ENCODE peak calls at places on chromosomes 13 and 19, in nine cellular contexts. One of them, this sample, is unnamed.
A peak's percentile ranks its signal among the peaks of the same experiment; 100 is the strongest.

GRCh38 chr13:113766035-113766800 is 7.2 kb downstream of the TMEM255B start:
- DNase-seq in A549: no peak
- DNase-seq in WERI-Rb-1: no peak
- DNase-seq in nephron progenitor cell: no peak
- DNase-seq in progenitor cell of endocrine pancreas: no peak
- DNase-seq in transverse colon: no peak
- DNase-seq in fibroblast of the aortic adventitia: no peak
- DNase-seq in heart left ventricle: peak; percentile 63
- DNase-seq in heart right ventricle: no peak
- DNase-seq in this sample: no peak

GRCh38 chr13:32878172-32878571 is 138.1 kb upstream of the KL start:
- DNase-seq in A549: peak; percentile 25
- DNase-seq in WERI-Rb-1: no peak
- DNase-seq in nephron progenitor cell: no peak
- DNase-seq in progenitor cell of endocrine pancreas: no peak
- DNase-seq in transverse colon: no peak
- DNase-seq in fibroblast of the aortic adventitia: peak; percentile 12
- DNase-seq in heart left ventricle: no peak
- DNase-seq in heart right ventricle: no peak
- DNase-seq in this sample: no peak

GRCh38 chr19:36488816-36489138 is 584 bp downstream of the ZNF566 start:
- DNase-seq in A549: no peak
- DNase-seq in WERI-Rb-1: peak; percentile 31
- DNase-seq in nephron progenitor cell: no peak
- DNase-seq in progenitor cell of endocrine pancreas: no peak
- DNase-seq in transverse colon: no peak
- DNase-seq in fibroblast of the aortic adventitia: no peak
- DNase-seq in heart left ventricle: no peak
- DNase-seq in heart right ventricle: no peak
- DNase-seq in this sample: peak; percentile 66

GRCh38 chr13:51839711-51840110 is 5.3 kb downstream of the TMEM272 start:
- DNase-seq in A549: no peak
- DNase-seq in WERI-Rb-1: no peak
- DNase-seq in nephron progenitor cell: no peak
- DNase-seq in progenitor cell of endocrine pancreas: no peak
- DNase-seq in transverse colon: no peak
- DNase-seq in fibroblast of the aortic adventitia: no peak
- DNase-seq in heart left ventricle: no peak
- DNase-seq in heart right ventricle: no peak
- DNase-seq in this sample: no peak

GRCh38 chr13:20566917-20567755 is at the start of gene IFT88:
- DNase-seq in A549: peak; percentile 86
- DNase-seq in WERI-Rb-1: peak; percentile 97
- DNase-seq in nephron progenitor cell: peak; percentile 93
- DNase-seq in progenitor cell of endocrine pancreas: peak; percentile 84
- DNase-seq in transverse colon: peak; percentile 92
- DNase-seq in fibroblast of the aortic adventitia: peak; percentile 77
- DNase-seq in heart left ventricle: peak; percentile 95
- DNase-seq in heart right ventricle: peak; percentile 91
- DNase-seq in this sample: peak; percentile 77

GRCh38 chr13:74324338-74324737 is 190.1 kb upstream of the KLF12 start:
- DNase-seq in A549: no peak
- DNase-seq in WERI-Rb-1: no peak
- DNase-seq in nephron progenitor cell: no peak
- DNase-seq in progenitor cell of endocrine pancreas: no peak
- DNase-seq in transverse colon: no peak
- DNase-seq in fibroblast of the aortic adventitia: no peak
- DNase-seq in heart left ventricle: no peak
- DNase-seq in heart right ventricle: no peak
- DNase-seq in this sample: no peak

GRCh38 chr13:41500501-41500900 is 43.2 kb downstream of the RGCC start:
- DNase-seq in A549: no peak
- DNase-seq in WERI-Rb-1: no peak
- DNase-seq in nephron progenitor cell: no peak
- DNase-seq in progenitor cell of endocrine pancreas: no peak
- DNase-seq in transverse colon: peak; percentile 42
- DNase-seq in fibroblast of the aortic adventitia: no peak
- DNase-seq in heart left ventricle: no peak
- DNase-seq in heart right ventricle: no peak
- DNase-seq in this sample: peak; percentile 63

GRCh38 chr19:35895911-35896642 is 4.3 kb downstream of the NFKBID start:
- DNase-seq in A549: no peak
- DNase-seq in WERI-Rb-1: no peak
- DNase-seq in nephron progenitor cell: no peak
- DNase-seq in progenitor cell of endocrine pancreas: no peak
- DNase-seq in transverse colon: no peak
- DNase-seq in fibroblast of the aortic adventitia: no peak
- DNase-seq in heart left ventricle: no peak
- DNase-seq in heart right ventricle: no peak
- DNase-seq in this sample: no peak

GRCh38 chr19:28294395-28294794 is 918.6 kb downstream of the UQCRFS1 start:
- DNase-seq in A549: no peak
- DNase-seq in WERI-Rb-1: no peak
- DNase-seq in nephron progenitor cell: no peak
- DNase-seq in progenitor cell of endocrine pancreas: no peak
- DNase-seq in transverse colon: peak; percentile 21
- DNase-seq in fibroblast of the aortic adventitia: peak; percentile 55
- DNase-seq in heart left ventricle: no peak
- DNase-seq in heart right ventricle: no peak
- DNase-seq in this sample: no peak

GRCh38 chr19:5369962-5370367 is 29.4 kb upstream of the PTPRS start:
- DNase-seq in A549: peak; percentile 63
- DNase-seq in WERI-Rb-1: peak; percentile 81
- DNase-seq in nephron progenitor cell: peak; percentile 81
- DNase-seq in progenitor cell of endocrine pancreas: peak; percentile 82
- DNase-seq in transverse colon: peak; percentile 54
- DNase-seq in fibroblast of the aortic adventitia: no peak
- DNase-seq in heart left ventricle: no peak
- DNase-seq in heart right ventricle: peak; percentile 41
- DNase-seq in this sample: peak; percentile 82

GRCh38 chr13:67630640-67631039 is 400.5 kb upstream of the PCDH9 start:
- DNase-seq in A549: no peak
- DNase-seq in WERI-Rb-1: no peak
- DNase-seq in nephron progenitor cell: no peak
- DNase-seq in progenitor cell of endocrine pancreas: no peak
- DNase-seq in transverse colon: no peak
- DNase-seq in fibroblast of the aortic adventitia: no peak
- DNase-seq in heart left ventricle: no peak
- DNase-seq in heart right ventricle: no peak
- DNase-seq in this sample: no peak

GRCh38 chr13:76516013-76516412 is 370.2 kb downstream of the KCTD12 start:
- DNase-seq in A549: no peak
- DNase-seq in WERI-Rb-1: no peak
- DNase-seq in nephron progenitor cell: no peak
- DNase-seq in progenitor cell of endocrine pancreas: no peak
- DNase-seq in transverse colon: no peak
- DNase-seq in fibroblast of the aortic adventitia: peak; percentile 84
- DNase-seq in heart left ventricle: no peak
- DNase-seq in heart right ventricle: no peak
- DNase-seq in this sample: no peak

GRCh38 chr13:108226184-108226583 is 8.0 kb downstream of the ABHD13 start:
- DNase-seq in A549: no peak
- DNase-seq in WERI-Rb-1: no peak
- DNase-seq in nephron progenitor cell: no peak
- DNase-seq in progenitor cell of endocrine pancreas: no peak
- DNase-seq in transverse colon: no peak
- DNase-seq in fibroblast of the aortic adventitia: no peak
- DNase-seq in heart left ventricle: no peak
- DNase-seq in heart right ventricle: no peak
- DNase-seq in this sample: no peak

GRCh38 chr19:6519289-6519688 is 11.5 kb upstream of the TNFSF9 start:
- DNase-seq in A549: peak; percentile 67
- DNase-seq in WERI-Rb-1: no peak
- DNase-seq in nephron progenitor cell: no peak
- DNase-seq in progenitor cell of endocrine pancreas: no peak
- DNase-seq in transverse colon: no peak
- DNase-seq in fibroblast of the aortic adventitia: peak; percentile 88
- DNase-seq in heart left ventricle: no peak
- DNase-seq in heart right ventricle: no peak
- DNase-seq in this sample: no peak

GRCh38 chr19:44662686-44663085 is 8.6 kb upstream of the CEACAM19 start:
- DNase-seq in A549: no peak
- DNase-seq in WERI-Rb-1: no peak
- DNase-seq in nephron progenitor cell: no peak
- DNase-seq in progenitor cell of endocrine pancreas: no peak
- DNase-seq in transverse colon: no peak
- DNase-seq in fibroblast of the aortic adventitia: peak; percentile 55
- DNase-seq in heart left ventricle: no peak
- DNase-seq in heart right ventricle: no peak
- DNase-seq in this sample: no peak

GRCh38 chr13:112588490-112589297 is 741 bp upstream of the TUBGCP3 start:
- DNase-seq in A549: no peak
- DNase-seq in WERI-Rb-1: no peak
- DNase-seq in nephron progenitor cell: no peak
- DNase-seq in progenitor cell of endocrine pancreas: no peak
- DNase-seq in transverse colon: no peak
- DNase-seq in fibroblast of the aortic adventitia: no peak
- DNase-seq in heart left ventricle: no peak
- DNase-seq in heart right ventricle: no peak
- DNase-seq in this sample: peak; percentile 31

GRCh38 chr19:33348301-33349010 is 25.1 kb upstream of the CEBPG start:
- DNase-seq in A549: no peak
- DNase-seq in WERI-Rb-1: no peak
- DNase-seq in nephron progenitor cell: no peak
- DNase-seq in progenitor cell of endocrine pancreas: no peak
- DNase-seq in transverse colon: no peak
- DNase-seq in fibroblast of the aortic adventitia: peak; percentile 69
- DNase-seq in heart left ventricle: no peak
- DNase-seq in heart right ventricle: no peak
- DNase-seq in this sample: no peak

GRCh38 chr19:44767295-44768180 is 10.2 kb upstream of the CBLC start:
- DNase-seq in A549: no peak
- DNase-seq in WERI-Rb-1: no peak
- DNase-seq in nephron progenitor cell: no peak
- DNase-seq in progenitor cell of endocrine pancreas: no peak
- DNase-seq in transverse colon: no peak
- DNase-seq in fibroblast of the aortic adventitia: no peak
- DNase-seq in heart left ventricle: no peak
- DNase-seq in heart right ventricle: no peak
- DNase-seq in this sample: peak; percentile 49

GRCh38 chr19:53553865-53554791 is 16.2 kb downstream of the ZNF331 start:
- DNase-seq in A549: peak; percentile 42
- DNase-seq in WERI-Rb-1: peak; percentile 79
- DNase-seq in nephron progenitor cell: no peak
- DNase-seq in progenitor cell of endocrine pancreas: no peak
- DNase-seq in transverse colon: peak; percentile 88
- DNase-seq in fibroblast of the aortic adventitia: peak; percentile 90
- DNase-seq in heart left ventricle: peak; percentile 95
- DNase-seq in heart right ventricle: peak; percentile 90
- DNase-seq in this sample: peak; percentile 94

GRCh38 chr13:29524176-29524575 is 71.3 kb downstream of the SLC7A1 start:
- DNase-seq in A549: no peak
- DNase-seq in WERI-Rb-1: no peak
- DNase-seq in nephron progenitor cell: no peak
- DNase-seq in progenitor cell of endocrine pancreas: no peak
- DNase-seq in transverse colon: no peak
- DNase-seq in fibroblast of the aortic adventitia: peak; percentile 95
- DNase-seq in heart left ventricle: peak; percentile 75
- DNase-seq in heart right ventricle: peak; percentile 78
- DNase-seq in this sample: no peak

DNA sequence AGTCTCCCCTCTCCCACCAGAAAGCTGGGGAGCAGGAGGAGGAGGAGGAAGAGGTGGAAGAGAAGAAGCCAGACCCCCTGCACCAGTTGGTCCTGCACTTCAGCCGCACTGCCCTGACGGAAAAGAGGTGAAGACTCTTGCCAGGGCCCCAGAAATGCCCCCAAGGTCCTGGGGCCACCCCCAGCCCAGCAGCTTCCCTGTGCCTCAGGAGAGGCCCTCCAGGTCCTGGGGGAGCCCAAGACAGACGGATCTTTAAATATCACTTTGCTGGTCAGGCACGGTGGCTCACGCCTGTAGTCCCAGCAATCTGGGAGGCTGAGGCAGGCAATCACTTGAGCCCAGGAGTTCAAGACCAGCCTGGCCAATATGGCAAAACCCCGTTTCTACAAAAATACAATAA is 88.8 kb downstream of the MAP4K1 start:
- DNase-seq in A549: no peak
- DNase-seq in WERI-Rb-1: no peak
- DNase-seq in nephron progenitor cell: no peak
- DNase-seq in progenitor cell of endocrine pancreas: no peak
- DNase-seq in transverse colon: no peak
- DNase-seq in fibroblast of the aortic adventitia: no peak
- DNase-seq in heart left ventricle: no peak
- DNase-seq in heart right ventricle: no peak
- DNase-seq in this sample: no peak
- TF ChIP-seq CTCF in A549: no peak
- TF ChIP-seq CTCF in WERI-Rb-1: no peak
- TF ChIP-seq CTCF in nephron progenitor cell: no peak
- TF ChIP-seq CTCF in progenitor cell of endocrine pancreas: no peak
- TF ChIP-seq CTCF in transverse colon: no peak
- TF ChIP-seq CTCF in fibroblast of the aortic adventitia: no peak
- TF ChIP-seq CTCF in heart left ventricle: no peak
- TF ChIP-seq CTCF in heart right ventricle: no peak
- TF ChIP-seq CTCF in this sample: no peak

DNA sequence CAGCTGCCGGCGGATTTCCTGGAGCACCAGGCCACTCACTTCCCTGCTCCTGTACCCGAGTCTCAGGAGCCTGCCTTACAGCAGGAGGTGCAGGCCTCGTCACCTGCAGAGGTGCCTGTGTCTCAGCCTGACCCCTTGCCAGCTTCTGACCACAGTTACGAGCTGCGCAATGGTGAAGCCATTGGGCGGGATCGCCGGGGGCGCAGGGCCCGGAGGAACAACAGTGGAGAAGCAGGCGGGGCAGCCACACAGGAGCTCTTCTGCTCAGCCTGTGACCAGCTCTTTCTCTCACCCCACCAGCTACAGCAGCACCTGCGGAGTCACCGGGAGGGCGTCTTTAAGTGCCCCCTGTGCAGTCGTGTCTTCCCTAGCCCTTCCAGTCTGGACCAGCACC is 3.3 kb downstream of the ZNF574 start:
- DNase-seq in A549: no peak
- DNase-seq in WERI-Rb-1: no peak
- DNase-seq in nephron progenitor cell: no peak
- DNase-seq in progenitor cell of endocrine pancreas: no peak
- DNase-seq in transverse colon: no peak
- DNase-seq in fibroblast of the aortic adventitia: no peak
- DNase-seq in heart left ventricle: no peak
- DNase-seq in heart right ventricle: no peak
- DNase-seq in this sample: no peak
- TF ChIP-seq CTCF in A549: no peak
- TF ChIP-seq CTCF in WERI-Rb-1: no peak
- TF ChIP-seq CTCF in nephron progenitor cell: no peak
- TF ChIP-seq CTCF in progenitor cell of endocrine pancreas: no peak
- TF ChIP-seq CTCF in transverse colon: no peak
- TF ChIP-seq CTCF in fibroblast of the aortic adventitia: no peak
- TF ChIP-seq CTCF in heart left ventricle: no peak
- TF ChIP-seq CTCF in heart right ventricle: no peak
- TF ChIP-seq CTCF in this sample: no peak

GRCh38 chr13:83536941-83537340 is 345.3 kb downstream of the SLITRK1 start:
- DNase-seq in A549: no peak
- DNase-seq in WERI-Rb-1: no peak
- DNase-seq in nephron progenitor cell: no peak
- DNase-seq in progenitor cell of endocrine pancreas: no peak
- DNase-seq in transverse colon: no peak
- DNase-seq in fibroblast of the aortic adventitia: no peak
- DNase-seq in heart left ventricle: no peak
- DNase-seq in heart right ventricle: no peak
- DNase-seq in this sample: no peak
- TF ChIP-seq CTCF in A549: no peak
- TF ChIP-seq CTCF in WERI-Rb-1: no peak
- TF ChIP-seq CTCF in nephron progenitor cell: no peak
- TF ChIP-seq CTCF in progenitor cell of endocrine pancreas: no peak
- TF ChIP-seq CTCF in transverse colon: no peak
- TF ChIP-seq CTCF in fibroblast of the aortic adventitia: no peak
- TF ChIP-seq CTCF in heart left ventricle: no peak
- TF ChIP-seq CTCF in heart right ventricle: no peak
- TF ChIP-seq CTCF in this sample: no peak

GRCh38 chr13:91135376-91135775 is 212.1 kb upstream of the MIR17HG start:
- DNase-seq in A549: no peak
- DNase-seq in WERI-Rb-1: no peak
- DNase-seq in nephron progenitor cell: no peak
- DNase-seq in progenitor cell of endocrine pancreas: no peak
- DNase-seq in transverse colon: no peak
- DNase-seq in fibroblast of the aortic adventitia: no peak
- DNase-seq in heart left ventricle: no peak
- DNase-seq in heart right ventricle: no peak
- DNase-seq in this sample: no peak
- TF ChIP-seq CTCF in A549: no peak
- TF ChIP-seq CTCF in WERI-Rb-1: no peak
- TF ChIP-seq CTCF in nephron progenitor cell: no peak
- TF ChIP-seq CTCF in progenitor cell of endocrine pancreas: no peak
- TF ChIP-seq CTCF in transverse colon: no peak
- TF ChIP-seq CTCF in fibroblast of the aortic adventitia: no peak
- TF ChIP-seq CTCF in heart left ventricle: no peak
- TF ChIP-seq CTCF in heart right ventricle: no peak
- TF ChIP-seq CTCF in this sample: no peak